ENCODE peak calls at places on chromosomes 16 and 17, in eight cellular contexts. One of them, this sample, is unnamed.

GRCh38 chr16:53744449-53744848 is 40.5 kb downstream of the FTO start:
- DNase-seq in Panc1: no peak
- DNase-seq in uterus: no peak
- DNase-seq in ACHN: no peak
- DNase-seq in nephron progenitor cell: no peak
- DNase-seq in BJ: no peak
- DNase-seq in T-helper 1 cell: no peak
- DNase-seq in GF-D8: no peak
- DNase-seq in this sample: no peak

GRCh38 chr17:75631353-75631752 is 1.9 kb upstream of the SMIM5 start:
- DNase-seq in Panc1: no peak
- DNase-seq in uterus: no peak
- DNase-seq in ACHN: no peak
- DNase-seq in nephron progenitor cell: no peak
- DNase-seq in BJ: no peak
- DNase-seq in T-helper 1 cell: no peak
- DNase-seq in GF-D8: no peak
- DNase-seq in this sample: no peak

GRCh38 chr16:84132527-84133285 is 12.3 kb downstream of the HSDL1 start:
- DNase-seq in Panc1: no peak
- DNase-seq in uterus: no peak
- DNase-seq in ACHN: no peak
- DNase-seq in nephron progenitor cell: no peak
- DNase-seq in BJ: no peak
- DNase-seq in T-helper 1 cell: no peak
- DNase-seq in GF-D8: no peak
- DNase-seq in this sample: no peak

GRCh38 chr17:44191941-44192496 is 5.2 kb downstream of the TMUB2 start:
- DNase-seq in Panc1: no peak
- DNase-seq in uterus: no peak
- DNase-seq in ACHN: no peak
- DNase-seq in nephron progenitor cell: no peak
- DNase-seq in BJ: no peak
- DNase-seq in T-helper 1 cell: no peak
- DNase-seq in GF-D8: no peak
- DNase-seq in this sample: no peak

GRCh38 chr17:44747566-44747965 is 11.2 kb upstream of the ADAM11 start:
- DNase-seq in Panc1: no peak
- DNase-seq in uterus: no peak
- DNase-seq in ACHN: no peak
- DNase-seq in nephron progenitor cell: no peak
- DNase-seq in BJ: no peak
- DNase-seq in T-helper 1 cell: no peak
- DNase-seq in GF-D8: no peak
- DNase-seq in this sample: no peak

GRCh38 chr16:1346422-1347285 is 5.0 kb downstream of the TSR3 start:
- DNase-seq in Panc1: no peak
- DNase-seq in uterus: no peak
- DNase-seq in ACHN: peak
- DNase-seq in nephron progenitor cell: no peak
- DNase-seq in BJ: no peak
- DNase-seq in T-helper 1 cell: no peak
- DNase-seq in GF-D8: no peak
- DNase-seq in this sample: no peak

GRCh38 chr16:3098459-3099394 is at the start of gene ZSCAN10:
- DNase-seq in Panc1: no peak
- DNase-seq in uterus: no peak
- DNase-seq in ACHN: no peak
- DNase-seq in nephron progenitor cell: no peak
- DNase-seq in BJ: no peak
- DNase-seq in T-helper 1 cell: no peak
- DNase-seq in GF-D8: no peak
- DNase-seq in this sample: no peak

GRCh38 chr17:27386206-27387075 is 69.8 kb upstream of the KSR1 start:
- DNase-seq in Panc1: no peak
- DNase-seq in uterus: no peak
- DNase-seq in ACHN: no peak
- DNase-seq in nephron progenitor cell: no peak
- DNase-seq in BJ: no peak
- DNase-seq in T-helper 1 cell: no peak
- DNase-seq in GF-D8: no peak
- DNase-seq in this sample: no peak

GRCh38 chr17:6639651-6640535 is 618 bp downstream of the KIAA0753 start:
- DNase-seq in Panc1: no peak
- DNase-seq in uterus: no peak
- DNase-seq in ACHN: peak
- DNase-seq in nephron progenitor cell: peak
- DNase-seq in BJ: no peak
- DNase-seq in T-helper 1 cell: no peak
- DNase-seq in GF-D8: no peak
- DNase-seq in this sample: no peak

GRCh38 chr17:73465851-73466250 is 154.1 kb upstream of the CDC42EP4 start:
- DNase-seq in Panc1: no peak
- DNase-seq in uterus: no peak
- DNase-seq in ACHN: no peak
- DNase-seq in nephron progenitor cell: no peak
- DNase-seq in BJ: no peak
- DNase-seq in T-helper 1 cell: no peak
- DNase-seq in GF-D8: no peak
- DNase-seq in this sample: no peak

This sample was measured in activated T-helper 2 cell treated with anti-CD3 and anti-CD28 coated beads, Interferon-gamma antibody, Interleukin-2, Interleukin-4, amounts not matched to agents 10 μg/mL and 5 μg/mL and 100 μg/mL, durations not matched to agents 14 hours and 24 hours and 36 hours.